ENCODE peak calls at places on chromosome 14, in seven cellular contexts. S is M059J, P is T-helper 1 cell, E is HTR-8/SVneo, G is GM04504, Q is C1 segment of cervical spinal cord, Z is T follicular helper cell. J is an unnamed sample.

GRCh38 chr14:32028599-32028998 is 48.5 kb upstream of the ARHGAP5 start:
- DNase-seq in S (peak), P (no peak), E (no peak), G (no peak), Q (no peak), Z (no peak), J (no peak)

GRCh38 chr14:96263347-96264199 is 7.6 kb downstream of the BDKRB1 start:
- DNase-seq in S (no peak), P (no peak), E (no peak), G (no peak), Q (no peak), Z (no peak), J (no peak)

GRCh38 chr14:27427796-27428195 is 830.0 kb upstream of the NOVA1 start:
- DNase-seq in S (no peak), P (no peak), E (peak), G (no peak), Q (no peak), Z (no peak), J (no peak)

GRCh38 chr14:34113051-34113511 is 162.2 kb upstream of the EGLN3 start:
- DNase-seq in S (peak), P (no peak), E (peak), G (peak), Q (no peak), Z (no peak), J (no peak)

GRCh38 chr14:104794641-104795467 is 694 bp downstream of the AKT1 start:
- DNase-seq in S (peak), P (no peak), E (peak), G (no peak), Q (no peak), Z (no peak), J (peak)

GRCh38 chr14:61575751-61576150 is 119.6 kb upstream of the HIF1A start:
- DNase-seq in S (peak), P (no peak), E (no peak), G (no peak), Q (no peak), Z (no peak), J (no peak)

GRCh38 chr14:61653507-61653906 is 41.8 kb upstream of the HIF1A start:
- DNase-seq in S (peak), P (no peak), E (peak), G (peak), Q (no peak), Z (no peak), J (no peak)

GRCh38 chr14:21171128-21171527 is 15.3 kb upstream of the OR5AU1 start:
- DNase-seq in S (no peak), P (no peak), E (no peak), G (no peak), Q (no peak), Z (no peak), J (no peak)

GRCh38 chr14:38290601-38291190 is 34.8 kb upstream of the CLEC14A start:
- DNase-seq in S (peak), P (no peak), E (peak), G (peak), Q (no peak), Z (no peak), J (no peak)

GRCh38 chr14:52318057-52318456 is 3.9 kb downstream of the PTGER2 start:
- DNase-seq in S (no peak), P (no peak), E (no peak), G (no peak), Q (no peak), Z (no peak), J (no peak)

GRCh38 chr14:69695664-69696527 is 71.0 kb upstream of the SRSF5 start:
- DNase-seq in S (peak), P (no peak), E (no peak), G (no peak), Q (no peak), Z (no peak), J (no peak)

GRCh38 chr14:88364710-88365413 is 20.6 kb upstream of the SPATA7 start:
- DNase-seq in S (no peak), P (no peak), E (no peak), G (no peak), Q (no peak), Z (no peak), J (no peak)

GRCh38 chr14:69505338-69506240 is 21.1 kb downstream of the PLEKHD1 start:
- DNase-seq in S (no peak), P (no peak), E (no peak), G (no peak), Q (no peak), Z (no peak), J (no peak)

GRCh38 chr14:97874394-97874793 is 1077.2 kb downstream of the VRK1 start:
- DNase-seq in S (no peak), P (peak), E (no peak), G (no peak), Q (no peak), Z (no peak), J (peak)

GRCh38 chr14:59103396-59103795 is 85.1 kb upstream of the DAAM1 start:
- DNase-seq in S (peak), P (no peak), E (no peak), G (no peak), Q (no peak), Z (no peak), J (no peak)

GRCh38 chr14:102126807-102127455 is 12.8 kb upstream of the WDR20 start:
- DNase-seq in S (no peak), P (no peak), E (no peak), G (no peak), Q (no peak), Z (no peak), J (no peak)

GRCh38 chr14:50736932-50737419 is 68.9 kb upstream of the SAV1 start:
- DNase-seq in S (no peak), P (peak), E (no peak), G (no peak), Q (no peak), Z (no peak), J (peak)

GRCh38 chr14:67837011-67837624 is 17.5 kb downstream of the RAD51B start:
- DNase-seq in S (peak), P (peak), E (peak), G (peak), Q (no peak), Z (peak), J (peak)

GRCh38 chr14:59215353-59215752 is 26.9 kb downstream of the DAAM1 start:
- DNase-seq in S (no peak), P (no peak), E (no peak), G (peak), Q (peak), Z (no peak), J (no peak)

GRCh38 chr14:104389326-104390220 is 190.0 kb upstream of the C14orf180 start:
- DNase-seq in S (no peak), P (peak), E (no peak), G (no peak), Q (no peak), Z (peak), J (peak)

GRCh38 chr14:53391156-53391555 is 238.0 kb upstream of the DDHD1 start:
- DNase-seq in S (peak), P (no peak), E (peak), G (no peak), Q (no peak), Z (no peak), J (no peak)

GRCh38 chr14:81625343-81625742 is 91.7 kb upstream of the SEL1L start:
- DNase-seq in S (peak), P (peak), E (peak), G (no peak), Q (no peak), Z (no peak), J (no peak)

GRCh38 chr14:35940291-35940690 is 114.2 kb downstream of the BRMS1L start:
- DNase-seq in S (no peak), P (peak), E (no peak), G (no peak), Q (no peak), Z (no peak), J (no peak)

GRCh38 chr14:98890556-98891340 is 381.2 kb downstream of the BCL11B start:
- DNase-seq in S (no peak), P (no peak), E (no peak), G (no peak), Q (no peak), Z (no peak), J (no peak)

GRCh38 chr14:59631237-59631636 is 54.6 kb upstream of the CCDC175 start:
- DNase-seq in S (no peak), P (no peak), E (no peak), G (no peak), Q (no peak), Z (no peak), J (no peak)

GRCh38 chr14:74008843-74009499 is 10.1 kb downstream of the ENTPD5 start:
- DNase-seq in S (no peak), P (no peak), E (no peak), G (no peak), Q (no peak), Z (no peak), J (no peak)

GRCh38 chr14:23864856-23865255 is 88.7 kb upstream of the DHRS4 start:
- DNase-seq in S (no peak), P (no peak), E (no peak), G (no peak), Q (no peak), Z (no peak), J (no peak)

GRCh38 chr14:103879570-103880333 is 32.4 kb upstream of the PPP1R13B start:
- DNase-seq in S (no peak), P (no peak), E (no peak), G (no peak), Q (no peak), Z (no peak), J (peak)

GRCh38 chr14:74549588-74549987 is 56.0 kb downstream of the ISCA2 start:
- DNase-seq in S (peak), P (no peak), E (no peak), G (no peak), Q (no peak), Z (no peak), J (no peak)

GRCh38 chr14:81452341-81452740 is 52.2 kb upstream of the STON2 start:
- DNase-seq in S (no peak), P (no peak), E (no peak), G (no peak), Q (no peak), Z (no peak), J (no peak)

GRCh38 chr14:78666336-78667056 is 496.3 kb downstream of the NRXN3 start:
- DNase-seq in S (no peak), P (no peak), E (no peak), G (no peak), Q (no peak), Z (no peak), J (no peak)

J was measured in activated CD4-positive, alpha-beta memory T cell treated with anti-CD3 and anti-CD28 coated beads for 36 hours.